ENCODE peak calls at places on chromosome 20, in four cellular contexts. P is stomach; F is CD4-positive, alpha-beta memory T cell; A is tibial nerve. R is an unnamed sample.

GRCh38 chr20:44370639-44371218 is 15.2 kb downstream of the HNF4A start:
- DNase-seq in A (no peak), P (peak; percentile 69), F (no peak), R (no peak)

GRCh38 chr20:32822189-32822588 is 2.4 kb downstream of the MAPRE1 start:
- DNase-seq in F (no peak), P (no peak), A (no peak), R (no peak)

GRCh38 chr20:49570828-49571552 is 3.1 kb upstream of the PTGIS start:
- DNase-seq in F (no peak), P (no peak), A (no peak), R (no peak)

GRCh38 chr20:43375586-43375985 is 82.1 kb upstream of the SRSF6 start:
- DNase-seq in A (no peak), P (no peak), F (no peak), R (no peak)

GRCh38 chr20:43948455-43948854 is 33.8 kb downstream of the TOX2 start:
- DNase-seq in P (no peak), F (no peak), A (no peak), R (no peak)

GRCh38 chr20:56360133-56360898 is 1.5 kb downstream of the FAM210B start:
- DNase-seq in F (no peak), P (no peak), A (no peak), R (no peak)

GRCh38 chr20:36230019-36230418 is 6.3 kb upstream of the AAR2 start:
- DNase-seq in A (no peak), F (no peak), P (no peak), R (no peak)

GRCh38 chr20:49237531-49237930 is 18.3 kb downstream of the DDX27 start:
- DNase-seq in F (no peak), A (no peak), P (no peak), R (no peak)

GRCh38 chr20:21981607-21982344 is 276.3 kb downstream of the PAX1 start:
- DNase-seq in F (no peak), P (no peak), A (no peak), R (no peak)

GRCh38 chr20:40945754-40946451 is 82.7 kb upstream of the TOP1 start:
- DNase-seq in P (peak; percentile 48), F (no peak), A (peak; percentile 17), R (no peak)

GRCh38 chr20:5657190-5657872 is 92.9 kb upstream of the SHLD1 start:
- DNase-seq in F (no peak), A (no peak), P (no peak), R (no peak)

GRCh38 chr20:24497851-24498250 is 28.4 kb downstream of the SYNDIG1 start:
- DNase-seq in P (peak; percentile 64), A (no peak), F (no peak), R (peak; percentile 54)

GRCh38 chr20:6632187-6632586 is 135.3 kb upstream of the BMP2 start:
- DNase-seq in P (no peak), A (no peak), F (no peak), R (no peak)

GRCh38 chr20:51930775-51931174 is 128.5 kb upstream of the SALL4 start:
- DNase-seq in F (no peak), P (no peak), A (no peak), R (peak; percentile 39)

GRCh38 chr20:45975686-45976085 is 3.7 kb upstream of the ZNF335 start:
- DNase-seq in A (no peak), F (no peak), P (no peak), R (no peak)

GRCh38 chr20:47358672-47359532 is 2.4 kb upstream of the ZMYND8 start:
- DNase-seq in P (peak; percentile 91), F (no peak), A (peak; percentile 72), R (peak; percentile 96)

GRCh38 chr20:37336369-37337207 is 9.4 kb upstream of the SRC start:
- DNase-seq in F (no peak), A (no peak), P (no peak), R (no peak)

GRCh38 chr20:8018928-8019177 is 708 bp downstream of the TMX4 start:
- DNase-seq in A (no peak), P (no peak), F (peak; percentile 77), R (no peak)

GRCh38 chr20:25669826-25670422 is 26.7 kb downstream of the ZNF337 start:
- DNase-seq in F (no peak), P (no peak), A (no peak), R (no peak)

GRCh38 chr20:4014031-4014474 is 1.3 kb downstream of the RNF24 start:
- DNase-seq in A (no peak), P (peak; percentile 68), F (peak; percentile 45), R (peak; percentile 55)

GRCh38 chr20:62052842-62053464 is 12.7 kb downstream of the TAF4 start:
- DNase-seq in F (no peak), A (no peak), P (no peak), R (no peak)

GRCh38 chr20:38877483-38877882 is 48.7 kb upstream of the FAM83D start:
- DNase-seq in A (no peak), F (no peak), P (no peak), R (no peak)

GRCh38 chr20:64023278-64024140 is 12.5 kb upstream of the C20orf204 start:
- DNase-seq in A (no peak), P (no peak), F (no peak), R (no peak)

GRCh38 chr20:62358171-62358719 is 8.9 kb downstream of the LAMA5 start:
- DNase-seq in P (peak; percentile 77), A (no peak), F (no peak), R (no peak)

GRCh38 chr20:61901421-61902212 is 164.1 kb downstream of the TAF4 start:
- DNase-seq in A (no peak), F (no peak), P (no peak), R (no peak)

GRCh38 chr20:60761056-60761455 is 491.0 kb upstream of the CDH4 start:
- DNase-seq in A (no peak), P (no peak), F (no peak), R (no peak)

GRCh38 chr20:48777005-48777404 is 50.8 kb downstream of the PREX1 start:
- DNase-seq in P (no peak), F (no peak), A (no peak), R (no peak)

GRCh38 chr20:15248618-15249395 is 911.4 kb upstream of the FLRT3 start:
- DNase-seq in F (no peak), P (no peak), A (no peak), R (no peak)

GRCh38 chr20:25418779-25419178 is 11.3 kb downstream of the GINS1 start:
- DNase-seq in F (no peak), P (no peak), A (no peak), R (no peak)

GRCh38 chr20:32888636-32889035 is 29.9 kb downstream of the EFCAB8 start:
- DNase-seq in P (no peak), F (no peak), A (no peak), R (no peak)

GRCh38 chr20:63290677-63291472 is 2.1 kb upstream of the COL20A1 start:
- DNase-seq in F (peak; percentile 49), P (peak; percentile 61), A (no peak), R (peak; percentile 45)

GRCh38 chr20:38334016-38334415 is 12.3 kb upstream of the LBP start:
- DNase-seq in A (no peak), F (no peak), P (no peak), R (no peak)

GRCh38 chr20:11712611-11713160 is 205.0 kb upstream of the BTBD3 start:
- DNase-seq in F (no peak), P (no peak), A (no peak), R (no peak)

GRCh38 chr20:42204261-42204660 is 586.1 kb upstream of the CHD6 start:
- DNase-seq in P (no peak), A (no peak), F (no peak), R (no peak)

GRCh38 chr20:8447262-8448120 is 315.4 kb downstream of the PLCB1 start:
- DNase-seq in A (no peak), P (peak; percentile 64), F (no peak), R (no peak)

GRCh38 chr20:62955519-62956386 is 3.2 kb downstream of the SLC17A9 start:
- DNase-seq in A (no peak), F (no peak), P (peak; percentile 76), R (no peak)

GRCh38 chr20:3586111-3586510 is 77.1 kb downstream of the GFRA4 start:
- DNase-seq in P (no peak), A (no peak), F (no peak), R (no peak)

GRCh38 chr20:38806855-38807655 is 1.6 kb downstream of the PPP1R16B start:
- DNase-seq in F (peak; percentile 56), A (no peak), P (no peak), R (no peak)

GRCh38 chr20:3785240-3786125 is 1.1 kb downstream of the CENPB start:
- DNase-seq in A (no peak), F (no peak), P (peak; percentile 42), R (no peak)

GRCh38 chr20:19923762-19924161 is 93.4 kb upstream of the NAA20 start:
- DNase-seq in P (no peak), F (no peak), A (no peak), R (no peak)
- H3K4me1 ChIP-seq in P (peaks cover 19% of the 10 kb centered on the region), F (no peaks in the 10 kb centered on the region), A (no peaks in the 10 kb centered on the region), R (no peaks in the 10 kb centered on the region)

DNA sequence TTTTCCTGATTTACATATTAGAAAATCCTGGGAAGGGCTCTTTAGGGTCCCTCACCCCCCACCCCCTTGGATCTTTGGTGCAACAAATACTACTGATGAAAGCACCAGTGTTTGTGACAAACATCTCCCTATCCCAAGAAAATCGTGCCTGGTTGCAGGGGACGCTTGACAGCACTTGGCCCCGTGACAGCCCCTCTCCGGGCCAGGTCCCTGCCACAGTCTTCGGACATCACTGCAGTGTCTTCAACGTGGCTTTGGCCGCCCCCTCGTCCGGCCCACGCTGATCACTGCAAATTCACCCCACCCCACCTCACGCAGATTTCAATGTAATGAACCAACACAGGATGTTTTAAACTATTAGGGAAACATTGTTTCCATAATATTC is 43.3 kb downstream of the GNAS start:
- DNase-seq in F (no peak), P (no peak), A (no peak), R (no peak)
- H3K4me1 ChIP-seq in F (peaks cover 52% of the 10 kb centered on the region), P (peaks cover 50% of the 10 kb centered on the region), A (no peaks in the 10 kb centered on the region), R (peaks cover 41% of the 10 kb centered on the region)

DNA sequence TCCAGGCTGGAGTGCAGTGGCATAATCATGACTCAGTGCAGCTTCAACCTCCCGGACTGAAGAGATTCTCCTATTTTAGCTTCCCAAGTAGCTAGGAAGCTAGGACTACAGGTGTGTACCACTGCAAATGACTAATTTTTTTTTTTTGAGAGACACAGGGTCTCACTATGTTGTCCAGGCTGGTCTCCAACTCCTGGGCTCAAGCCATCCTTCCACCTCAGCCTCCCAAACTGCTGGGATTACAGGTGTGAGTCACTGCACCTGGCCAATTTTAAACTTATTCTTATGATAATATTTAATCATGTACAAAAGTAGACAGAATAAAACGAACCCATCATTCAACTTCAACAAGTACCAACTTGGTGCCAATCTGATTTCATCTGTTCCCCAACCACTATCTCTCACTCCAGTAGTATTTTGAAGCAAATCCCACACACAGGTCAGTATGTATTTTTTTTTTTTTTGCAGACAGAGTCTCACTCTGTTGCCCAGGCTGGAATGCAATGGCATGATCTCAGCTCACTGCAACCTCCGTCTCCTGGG is 32.5 kb downstream of the BCL2L1 start:
- DNase-seq in P (no peak), A (no peak), F (no peak), R (no peak)
- H3K4me1 ChIP-seq in P (peaks cover 29% of the 10 kb centered on the region), A (no peaks in the 10 kb centered on the region), F (peaks cover 77% of the 10 kb centered on the region), R (peaks cover 26% of the 10 kb centered on the region)

GRCh38 chr20:57442160-57442887 is 51.1 kb downstream of the RBM38 start:
- DNase-seq in A (no peak), P (no peak), F (no peak), R (no peak)
- H3K4me1 ChIP-seq in A (no peaks in the 10 kb centered on the region), P (peaks cover 28% of the 10 kb centered on the region), F (peaks cover 3% of the 10 kb centered on the region), R (no peaks in the 10 kb centered on the region)

GRCh38 chr20:1199981-1200380 is 3.3 kb upstream of the C20orf202 start:
- DNase-seq in P (no peak), F (no peak), A (no peak), R (no peak)
- H3K4me1 ChIP-seq in P (no peaks in the 10 kb centered on the region), F (no peaks in the 10 kb centered on the region), A (no peaks in the 10 kb centered on the region), R (no peaks in the 10 kb centered on the region)

R was measured in SJSA1.